ENCODE peak calls at places on chromosome 4, in five cellular contexts. O is CD8-positive, alpha-beta T cell; G is AG09309; C is AG20443; H is HEK293T. Q is an unnamed sample.

GRCh38 chr4:26860922-26861433 is 337 bp downstream of the STIM2 start:
- DNase-seq in O (peak), G (no peak), C (peak), H (peak), Q (no peak)

GRCh38 chr4:66182651-66183050 is 512.4 kb upstream of the EPHA5 start:
- DNase-seq in O (no peak), G (no peak), C (no peak), H (no peak), Q (no peak)

GRCh38 chr4:185311113-185311888 is 84.4 kb downstream of the LRP2BP start:
- DNase-seq in O (no peak), G (no peak), C (no peak), H (no peak), Q (no peak)

GRCh38 chr4:20127626-20128025 is 124.1 kb upstream of the SLIT2 start:
- DNase-seq in O (no peak), G (no peak), C (peak), H (no peak), Q (no peak)

GRCh38 chr4:122104184-122104583 is 47.9 kb upstream of the BLTP1 start:
- DNase-seq in O (no peak), G (no peak), C (no peak), H (no peak), Q (no peak)

GRCh38 chr4:3211866-3212265 is 37.1 kb upstream of the MSANTD1 start:
- DNase-seq in O (no peak), G (no peak), C (no peak), H (no peak), Q (no peak)

GRCh38 chr4:43112139-43112538 is 219.6 kb downstream of the GRXCR1 start:
- DNase-seq in O (no peak), G (no peak), C (no peak), H (no peak), Q (no peak)

GRCh38 chr4:101276661-101277060 is 70.7 kb downstream of the PPP3CA start:
- DNase-seq in O (no peak), G (no peak), C (no peak), H (no peak), Q (no peak)

GRCh38 chr4:7960790-7961655 is 21.4 kb upstream of the AFAP1 start:
- DNase-seq in O (no peak), G (peak), C (peak), H (no peak), Q (peak)

GRCh38 chr4:172553216-172553615 is 615.4 kb upstream of the GALNT7 start:
- DNase-seq in O (no peak), G (no peak), C (no peak), H (no peak), Q (no peak)

GRCh38 chr4:176273741-176274140 is 4.7 kb upstream of the ASB5 start:
- DNase-seq in O (no peak), G (no peak), C (no peak), H (no peak), Q (no peak)

GRCh38 chr4:10075953-10076391 is 40.6 kb downstream of the WDR1 start:
- DNase-seq in O (peak), G (no peak), C (no peak), H (no peak), Q (no peak)